ENCODE peak calls at places on chromosome 11, in ten cellular contexts. C is A549, I is glutamatergic neuron, Y is endothelial cell, N is choroid plexus epithelial cell, T is cardiac fibroblast, B is sigmoid colon, E is body of pancreas, K is breast epithelium, M is fibroblast of mammary gland. V is an unnamed sample.

GRCh38 chr11:2521681-2522630 is 77.1 kb downstream of the KCNQ1 start:
- DNase-seq in C (no peak), B (peak), E (no peak), Y (peak), T (no peak), I (peak), K (no peak), M (no peak), N (no peak), V (no peak)

GRCh38 chr11:61598886-61599868 is 18.3 kb upstream of the SYT7 start:
- DNase-seq in K (no peak), E (peak), I (peak), M (peak), B (peak), T (peak), Y (no peak), N (peak), C (no peak), V (no peak)

GRCh38 chr11:47179655-47179991 is 2.9 kb upstream of the ARFGAP2 start:
- DNase-seq in C (peak), K (no peak), N (peak), Y (peak), E (no peak), I (peak), B (no peak), M (peak), T (peak), V (peak)

GRCh38 chr11:7511405-7511804 is 2.4 kb upstream of the PPFIBP2 start:
- DNase-seq in C (no peak), K (peak), M (no peak), B (peak), I (no peak), N (no peak), Y (no peak), T (no peak), E (peak), V (no peak)

GRCh38 chr11:118708296-118708695 is 28.8 kb upstream of the TREH start:
- DNase-seq in C (no peak), E (no peak), M (no peak), Y (no peak), I (no peak), B (no peak), K (no peak), N (no peak), T (no peak), V (no peak)

GRCh38 chr11:29527391-29527936 is 489.4 kb downstream of the KCNA4 start:
- DNase-seq in Y (no peak), I (no peak), K (no peak), T (peak), E (no peak), N (peak), M (peak), C (peak), B (no peak), V (no peak)

GRCh38 chr11:73995731-73996130 is 13.1 kb upstream of the UCP2 start:
- DNase-seq in C (no peak), Y (no peak), T (no peak), N (no peak), E (no peak), K (no peak), B (no peak), M (no peak), I (no peak), V (no peak)

GRCh38 chr11:12864316-12865156 is 144.6 kb upstream of the RASSF10 start:
- DNase-seq in C (peak), M (no peak), E (peak), I (no peak), B (no peak), K (no peak), N (peak), T (peak), Y (peak), V (no peak)

GRCh38 chr11:35986958-35987357 is 43.1 kb downstream of the LDLRAD3 start:
- DNase-seq in M (no peak), T (peak), N (no peak), Y (no peak), E (no peak), I (no peak), K (no peak), B (no peak), C (no peak), V (no peak)

GRCh38 chr11:1275021-1275420 is 34.4 kb downstream of the TOLLIP start:
- DNase-seq in K (no peak), Y (no peak), C (no peak), N (no peak), M (no peak), I (peak), B (no peak), E (no peak), T (no peak), V (no peak)

GRCh38 chr11:1840780-1841480 is 2.1 kb downstream of the TNNI2 start:
- DNase-seq in M (no peak), T (no peak), B (no peak), K (no peak), E (no peak), N (no peak), C (no peak), Y (no peak), I (peak), V (no peak)

GRCh38 chr11:69094111-69094914 is 45.6 kb downstream of the TPCN2 start:
- DNase-seq in C (no peak), K (no peak), E (no peak), N (no peak), T (no peak), M (no peak), I (no peak), B (no peak), Y (no peak), V (no peak)

GRCh38 chr11:69096473-69096872 is 47.7 kb downstream of the TPCN2 start:
- DNase-seq in M (no peak), I (no peak), C (no peak), N (no peak), T (no peak), Y (no peak), E (no peak), K (no peak), B (no peak), V (no peak)

GRCh38 chr11:69095300-69095699 is 46.6 kb downstream of the TPCN2 start:
- DNase-seq in N (no peak), C (no peak), Y (no peak), E (no peak), M (no peak), T (no peak), K (no peak), I (no peak), B (no peak), V (no peak)

GRCh38 chr11:69093106-69093505 is 44.4 kb downstream of the TPCN2 start:
- DNase-seq in B (no peak), I (no peak), M (no peak), K (no peak), C (no peak), T (no peak), N (no peak), Y (no peak), E (no peak), V (no peak)

GRCh38 chr11:69094915-69095290 is 46.2 kb downstream of the TPCN2 start:
- DNase-seq in K (no peak), T (no peak), N (no peak), M (no peak), E (no peak), B (no peak), C (no peak), Y (no peak), I (no peak), V (no peak)
- TF ChIP-seq CTCF in K (no peak), T (no peak), N (no peak), M (no peak), E (no peak), B (no peak), C (no peak), Y (no peak), I (no peak), V (no peak)

GRCh38 chr11:111019931-111020381 is 225.6 kb upstream of the POU2AF2 start:
- DNase-seq in I (no peak), E (peak), N (peak), T (peak), B (no peak), C (no peak), K (no peak), Y (no peak), M (peak), V (no peak)

GRCh38 chr11:111019449-111019848 is 226.1 kb upstream of the POU2AF2 start:
- DNase-seq in C (no peak), B (no peak), K (no peak), T (no peak), M (no peak), I (no peak), E (no peak), Y (no peak), N (no peak), V (no peak)

GRCh38 chr11:111018571-111018970 is 227.0 kb upstream of the POU2AF2 start:
- DNase-seq in K (no peak), E (no peak), T (peak), C (no peak), N (peak), I (no peak), Y (no peak), B (no peak), M (peak), V (no peak)

GRCh38 chr11:111026241-111026640 is 219.3 kb upstream of the POU2AF2 start:
- DNase-seq in T (no peak), I (no peak), B (no peak), N (no peak), E (no peak), C (no peak), K (no peak), Y (no peak), M (no peak), V (no peak)

GRCh38 chr11:111021131-111021530 is 224.4 kb upstream of the POU2AF2 start:
- DNase-seq in M (no peak), I (no peak), C (no peak), N (peak), T (no peak), K (no peak), Y (no peak), B (no peak), E (no peak), V (no peak)
- TF ChIP-seq CTCF in M (no peak), I (no peak), C (no peak), N (no peak), T (no peak), K (no peak), Y (no peak), B (no peak), E (no peak), V (no peak)

GRCh38 chr11:15006139-15006759 is 34.1 kb upstream of the CALCA start:
- DNase-seq in B (no peak), I (no peak), E (no peak), M (peak), T (peak), N (peak), K (no peak), Y (no peak), C (peak), V (no peak)
- TF ChIP-seq CTCF in B (no peak), I (peak), E (no peak), M (peak), T (peak), N (peak), K (no peak), Y (peak), C (peak), V (peak)

DNA sequence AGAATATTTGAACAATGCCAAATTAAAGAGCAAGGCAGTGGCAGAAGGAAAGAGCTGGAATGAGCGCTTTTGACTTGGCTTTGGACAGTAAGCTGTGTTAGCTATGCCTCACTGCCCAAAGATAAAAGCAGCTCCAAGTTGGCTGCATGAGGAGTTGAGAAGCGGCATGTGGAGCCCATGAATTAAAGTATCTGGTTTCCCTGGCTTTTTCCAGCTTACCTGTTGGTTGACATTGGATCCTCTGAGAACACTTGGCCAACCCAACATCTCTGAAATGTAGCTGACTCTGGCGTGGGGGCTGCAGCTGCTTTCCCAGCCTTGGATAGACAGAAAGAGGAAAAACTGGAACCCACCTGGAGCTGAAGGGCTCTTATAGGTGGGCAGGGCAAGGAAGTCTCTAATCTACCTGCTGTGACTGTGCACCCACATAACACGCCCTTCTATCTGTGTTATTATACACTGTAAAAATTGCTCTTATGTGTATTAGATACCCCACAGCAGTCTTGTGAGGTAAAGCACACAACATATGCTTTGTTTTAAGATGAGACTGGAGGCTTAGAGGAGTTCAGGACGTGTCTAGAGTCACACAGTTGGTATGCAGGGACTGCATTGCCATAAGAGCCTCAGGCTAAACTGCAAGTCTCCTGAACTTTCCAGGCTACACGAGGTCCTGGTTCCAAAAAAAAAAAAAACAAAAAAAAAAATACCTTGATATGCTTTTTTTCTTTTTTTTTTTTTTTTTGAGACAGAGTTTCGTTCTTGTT is 5.8 kb downstream of the UBASH3B start:
- DNase-seq in Y (no peak), T (no peak), N (no peak), B (no peak), M (no peak), K (no peak), E (no peak), I (no peak), C (no peak), V (no peak)
- TF ChIP-seq CTCF in Y (no peak), T (no peak), N (no peak), B (no peak), M (no peak), K (no peak), E (no peak), I (no peak), C (no peak), V (no peak)